ENCODE peak calls at places on chromosome 2, in four cellular contexts. A, K, G and D are unnamed samples.
A peak's percentile ranks its signal among the peaks of the same experiment; 100 is the strongest.

GRCh38 chr2:160207804-160208661 is 8.0 kb upstream of the ITGB6 start:
- DNase-seq in K (peak; percentile 93), G (peak; percentile 74), A (no peak), D (no peak)

GRCh38 chr2:85756195-85756594 is 2.4 kb downstream of the ATOH8 start:
- DNase-seq in G (no peak), A (no peak), K (no peak), D (no peak)

GRCh38 chr2:99809259-99809900 is 319.6 kb upstream of the REV1 start:
- DNase-seq in G (no peak), A (no peak), K (no peak), D (no peak)

GRCh38 chr2:100246163-100247145 is 75.8 kb downstream of the LONRF2 start:
- DNase-seq in A (peak; percentile 84), G (no peak), K (peak; percentile 27), D (no peak)

GRCh38 chr2:8152392-8153257 is 529.2 kb upstream of the ID2 start:
- DNase-seq in G (no peak), A (peak; percentile 64), K (no peak), D (no peak)

GRCh38 chr2:10860476-10861325 is 48.1 kb upstream of the PDIA6 start:
- DNase-seq in A (no peak), K (no peak), G (no peak), D (no peak)

GRCh38 chr2:151111599-151112278 is 149.9 kb downstream of the RBM43 start:
- DNase-seq in G (peak; percentile 75), K (peak; percentile 64), A (no peak), D (no peak)

GRCh38 chr2:204860249-204860648 is 315.0 kb downstream of the PARD3B start:
- DNase-seq in A (no peak), K (no peak), G (no peak), D (no peak)

GRCh38 chr2:238456449-238456848 is 29.7 kb downstream of the ASB1 start:
- DNase-seq in G (no peak), K (no peak), A (no peak), D (no peak)

GRCh38 chr2:174224665-174225288 is 23.6 kb downstream of the OLA1 start:
- DNase-seq in A (no peak), K (no peak), G (no peak), D (no peak)

GRCh38 chr2:8592736-8593135 is 89.1 kb upstream of the ID2 start:
- DNase-seq in G (no peak), A (no peak), K (no peak), D (no peak)

GRCh38 chr2:224832207-224832606 is 116.0 kb upstream of the CCDC195 start:
- DNase-seq in K (no peak), G (no peak), A (no peak), D (no peak)

GRCh38 chr2:118250463-118250862 is 162.2 kb downstream of the INSIG2 start:
- DNase-seq in G (no peak), A (no peak), K (no peak), D (no peak)

GRCh38 chr2:100293341-100294161 is 28.8 kb downstream of the LONRF2 start:
- DNase-seq in G (no peak), K (no peak), A (no peak), D (no peak)

GRCh38 chr2:148607553-148607952 is 37.0 kb upstream of the EPC2 start:
- DNase-seq in K (no peak), G (no peak), A (no peak), D (no peak)

GRCh38 chr2:40093036-40093673 is 314.1 kb upstream of the THUMPD2 start:
- DNase-seq in A (no peak), K (peak; percentile 39), G (no peak), D (no peak)

GRCh38 chr2:46372475-46372874 is 75.3 kb downstream of the EPAS1 start:
- DNase-seq in A (no peak), K (no peak), G (no peak), D (no peak)

GRCh38 chr2:133717497-133717896 is 149.2 kb upstream of the NCKAP5 start:
- DNase-seq in K (peak; percentile 15), G (no peak), A (no peak), D (no peak)

GRCh38 chr2:99401841-99402240 is 64.7 kb downstream of the EIF5B start:
- DNase-seq in K (no peak), G (no peak), A (no peak), D (no peak)

GRCh38 chr2:160075171-160075570 is 12.8 kb upstream of the PLA2R1 start:
- DNase-seq in K (peak; percentile 90), G (peak; percentile 95), A (no peak), D (no peak)

GRCh38 chr2:17539993-17540812 is at the start of gene VSNL1:
- DNase-seq in K (peak; percentile 33), G (peak; percentile 80), A (peak; percentile 40), D (peak; percentile 95)

GRCh38 chr2:219469186-219469724 is 29.4 kb upstream of the GMPPA start:
- DNase-seq in A (no peak), G (peak; percentile 49), K (peak; percentile 91), D (no peak)

GRCh38 chr2:72929010-72929409 is 11.7 kb downstream of the EMX1 start:
- DNase-seq in A (no peak), K (no peak), G (no peak), D (no peak)

GRCh38 chr2:6877402-6878305 is at the start of gene RSAD2:
- DNase-seq in A (peak; percentile 34), G (peak; percentile 45), K (peak; percentile 40), D (peak; percentile 61)

GRCh38 chr2:37985333-37985732 is 60.2 kb downstream of the RMDN2 start:
- DNase-seq in K (peak; percentile 52), A (no peak), G (peak; percentile 75), D (no peak)

GRCh38 chr2:120421830-120422175 is 75.9 kb downstream of the INHBB start:
- DNase-seq in K (no peak), A (no peak), G (no peak), D (no peak)

GRCh38 chr2:42961385-42961800 is 169.0 kb upstream of the HAAO start:
- DNase-seq in K (no peak), A (peak; percentile 29), G (no peak), D (no peak)

GRCh38 chr2:216713691-216714411 is 18.5 kb upstream of the IGFBP5 start:
- DNase-seq in K (peak; percentile 94), A (no peak), G (peak; percentile 83), D (peak; percentile 81)

GRCh38 chr2:20593072-20594034 is 57.5 kb downstream of the HS1BP3 start:
- DNase-seq in G (peak; percentile 94), A (no peak), K (no peak), D (no peak)

GRCh38 chr2:149741646-149742045 is 154.1 kb upstream of the MMADHC start:
- DNase-seq in K (peak; percentile 84), A (no peak), G (no peak), D (no peak)

GRCh38 chr2:230814616-230815015 is 50.1 kb upstream of the ITM2C start:
- DNase-seq in G (peak; percentile 25), A (peak; percentile 55), K (peak; percentile 46), D (no peak)

GRCh38 chr2:70960833-70961647 is 17.4 kb upstream of the ANKRD53 start:
- DNase-seq in K (no peak), G (no peak), A (no peak), D (no peak)